ENCODE peak calls at places on chromosome 3, in nine cellular contexts. K is A549, J is tibial nerve, U is ovary, I is sigmoid colon, X is stomach, B is K562, N is transverse colon, O is suprapubic skin. R is an unnamed sample.

GRCh38 chr3:106685751-106686150 is 691.5 kb upstream of the CCDC54 start:
- DNase-seq in O (no peak), U (no peak), B (no peak), N (no peak), K (no peak), I (no peak), J (no peak), X (no peak), R (no peak)

GRCh38 chr3:136787226-136787793 is 31.6 kb upstream of the SLC35G2 start:
- DNase-seq in X (peak; percentile 28), I (no peak), O (no peak), K (no peak), B (peak; percentile 12), J (no peak), N (peak; percentile 18), U (no peak), R (peak; percentile 41)

GRCh38 chr3:65811050-65811766 is 227.5 kb downstream of the MAGI1 start:
- DNase-seq in J (no peak), X (no peak), K (no peak), U (no peak), O (no peak), I (no peak), N (no peak), B (no peak), R (no peak)

GRCh38 chr3:130081371-130081881 is at the start of gene ALG1L2:
- DNase-seq in I (no peak), U (no peak), N (no peak), J (no peak), K (no peak), X (no peak), O (no peak), B (no peak), R (no peak)

GRCh38 chr3:158395421-158395820 is 175.6 kb upstream of the MLF1 start:
- DNase-seq in X (no peak), K (no peak), B (no peak), N (no peak), U (no peak), I (no peak), O (no peak), J (no peak), R (no peak)

GRCh38 chr3:90007786-90008499 is 900.5 kb downstream of the EPHA3 start:
- DNase-seq in X (no peak), I (no peak), B (no peak), J (no peak), K (no peak), O (no peak), U (peak; percentile 16), N (no peak), R (no peak)

GRCh38 chr3:61354604-61355003 is 103.4 kb upstream of the FHIT start:
- DNase-seq in O (no peak), I (no peak), X (no peak), J (no peak), K (no peak), B (no peak), N (no peak), U (no peak), R (no peak)

GRCh38 chr3:8324727-8325126 is 176.9 kb upstream of the LMCD1 start:
- DNase-seq in K (peak; percentile 25), I (no peak), X (peak; percentile 48), J (no peak), O (no peak), B (no peak), U (no peak), N (peak; percentile 16), R (no peak)

GRCh38 chr3:94137377-94137776 is 74.5 kb downstream of the NSUN3 start:
- DNase-seq in O (no peak), B (no peak), U (no peak), X (no peak), K (no peak), N (no peak), I (no peak), J (no peak), R (no peak)

GRCh38 chr3:124886168-124887051 is 755 bp downstream of the ITGB5 start:
- DNase-seq in K (peak; percentile 52), N (peak; percentile 70), B (peak; percentile 61), J (no peak), O (peak; percentile 72), X (peak; percentile 71), U (peak; percentile 51), I (peak; percentile 75), R (peak; percentile 64)

GRCh38 chr3:131795382-131796085 is 239.3 kb downstream of the CPNE4 start:
- DNase-seq in I (no peak), N (no peak), U (no peak), K (no peak), X (no peak), B (peak; percentile 17), O (no peak), J (no peak), R (no peak)

DNA sequence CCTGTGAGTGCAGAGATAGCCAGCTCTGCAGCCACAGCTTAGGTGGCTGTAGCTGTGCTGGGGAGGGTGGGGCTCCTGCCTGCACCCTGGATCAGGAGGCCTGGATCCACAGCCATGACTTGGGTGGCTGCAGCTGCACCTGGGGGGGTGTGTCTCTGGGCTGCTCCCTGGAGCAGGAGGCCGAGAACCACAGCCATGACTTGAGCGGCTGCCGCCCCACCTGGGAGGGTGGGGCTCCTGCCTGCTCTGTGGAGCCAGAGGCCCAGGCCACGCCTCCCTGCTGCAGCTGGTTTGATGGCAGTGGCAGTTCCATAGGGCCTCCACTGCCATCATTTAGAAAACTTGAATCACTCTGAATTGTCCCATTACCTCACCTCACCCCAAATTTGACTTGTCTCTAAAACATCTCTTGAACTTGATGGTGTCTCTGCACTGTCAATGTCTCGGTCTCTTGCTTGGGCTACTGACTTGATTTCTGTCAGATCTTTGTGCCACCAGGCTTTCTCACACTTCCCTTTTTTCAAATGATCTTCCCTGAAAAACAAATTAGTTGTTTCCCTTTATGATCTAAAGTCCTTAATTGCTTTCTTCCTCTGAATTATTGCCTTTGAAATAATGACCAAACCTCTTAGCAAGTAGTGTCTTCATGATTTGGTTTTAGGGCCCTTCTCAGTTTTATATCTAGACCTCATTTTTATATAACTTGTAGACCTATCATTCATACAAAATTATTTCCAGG is 313.2 kb upstream of the MME start:
- DNase-seq in X (no peak), J (no peak), I (no peak), U (no peak), N (peak; percentile 25), B (no peak), O (no peak), K (no peak), R (peak; percentile 50)
- TF ChIP-seq EP300 in X (no peak), J (no peak), I (no peak), U (no peak), N (no peak), B (no peak), O (no peak), K (no peak), R (no peak)

GRCh38 chr3:58005662-58006061 is 2.6 kb upstream of the FLNB start:
- DNase-seq in I (no peak), O (no peak), J (no peak), B (no peak), N (no peak), X (no peak), K (no peak), U (no peak), R (no peak)

GRCh38 chr3:58008140-58009025 is at the start of gene FLNB:
- DNase-seq in B (peak; percentile 94), J (peak; percentile 15), U (peak; percentile 85), X (peak; percentile 77), K (peak; percentile 65), N (peak; percentile 83), I (peak; percentile 88), O (peak; percentile 83), R (peak; percentile 95)

GRCh38 chr3:58009026-58009748 is 965 bp downstream of the FLNB start:
- DNase-seq in J (no peak), I (peak; percentile 67), X (peak; percentile 48), K (no peak), O (peak; percentile 75), N (peak; percentile 73), B (peak; percentile 50), U (peak; percentile 51), R (peak; percentile 52)

GRCh38 chr3:58004972-58005371 is 3.2 kb upstream of the FLNB start:
- DNase-seq in O (no peak), K (no peak), X (no peak), I (no peak), U (no peak), N (no peak), B (no peak), J (no peak), R (no peak)

GRCh38 chr3:58006661-58007060 is 1.6 kb upstream of the FLNB start:
- DNase-seq in U (no peak), K (no peak), N (no peak), J (no peak), B (no peak), I (peak; percentile 44), O (no peak), X (no peak), R (no peak)
- H3K4me1 ChIP-seq in U (peaks cover 13% of the 10 kb centered on the region), K (peaks cover 32% of the 10 kb centered on the region), N (peaks cover 13% of the 10 kb centered on the region), J (peaks cover 30% of the 10 kb centered on the region), B (peaks cover 30% of the 10 kb centered on the region), I (peaks cover 19% of the 10 kb centered on the region), O (peaks cover 40% of the 10 kb centered on the region), X (peaks cover 37% of the 10 kb centered on the region), R (peaks cover 13% of the 10 kb centered on the region)

DNA sequence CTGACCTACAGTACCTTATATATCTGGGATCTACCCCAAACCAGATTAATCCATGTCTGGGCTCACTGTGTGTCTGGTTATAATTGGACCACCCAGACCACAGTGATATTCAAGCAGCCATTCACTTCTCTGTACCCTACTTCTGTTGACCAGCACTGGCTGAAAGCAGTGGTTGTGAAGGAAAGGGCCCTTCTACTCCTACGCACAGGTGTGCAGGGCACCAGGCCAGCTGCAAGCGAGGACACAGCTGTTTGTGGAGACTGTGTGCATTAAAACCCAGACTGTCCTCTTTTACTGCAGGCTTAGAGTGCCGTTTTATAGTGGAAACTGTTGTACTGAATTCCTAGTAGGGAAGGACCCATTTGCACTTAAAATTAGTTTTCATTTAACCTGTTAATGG is 29.5 kb downstream of the CTDSPL start:
- DNase-seq in J (no peak), K (no peak), N (peak; percentile 44), B (no peak), U (no peak), I (no peak), X (peak; percentile 75), O (no peak), R (no peak)
- TF ChIP-seq EP300 in J (no peak), K (no peak), N (no peak), B (no peak), U (no peak), I (no peak), X (no peak), O (no peak), R (no peak)

GRCh38 chr3:71127052-71127451 is 456.5 kb downstream of the FOXP1 start:
- DNase-seq in U (no peak), J (no peak), X (no peak), O (no peak), B (no peak), K (no peak), I (no peak), N (no peak), R (no peak)

GRCh38 chr3:71129611-71130515 is 453.7 kb downstream of the FOXP1 start:
- DNase-seq in B (no peak), X (no peak), O (no peak), N (no peak), U (no peak), I (no peak), J (no peak), K (no peak), R (no peak)

GRCh38 chr3:71128951-71129350 is 454.6 kb downstream of the FOXP1 start:
- DNase-seq in U (no peak), J (no peak), O (no peak), I (no peak), B (no peak), X (no peak), K (no peak), N (no peak), R (no peak)

GRCh38 chr3:71125729-71126128 is 457.8 kb downstream of the FOXP1 start:
- DNase-seq in I (no peak), B (no peak), O (no peak), U (no peak), X (no peak), K (no peak), J (no peak), N (no peak), R (no peak)

GRCh38 chr3:71127463-71128243 is 455.9 kb downstream of the FOXP1 start:
- DNase-seq in U (no peak), X (no peak), I (no peak), O (no peak), B (no peak), K (no peak), N (no peak), J (no peak), R (no peak)
- H3K4me1 ChIP-seq in U (peaks cover 16% of the 10 kb centered on the region), X (peaks cover 90% of the 10 kb centered on the region), I (peaks cover 81% of the 10 kb centered on the region), O (peaks cover 28% of the 10 kb centered on the region), B (no peaks in the 10 kb centered on the region), K (peaks cover 44% of the 10 kb centered on the region), N (peaks cover 47% of the 10 kb centered on the region), J (peaks cover 50% of the 10 kb centered on the region), R (peaks cover 27% of the 10 kb centered on the region)